ENCODE peak calls at places on chromosomes 1 and 21, in six cellular contexts. C is substantia nigra, K is PC-3, P is HS-5, O is heart right ventricle, Q is NCI-H1436. R is an unnamed sample.

GRCh38 chr21:38903578-38904193 is 98.0 kb downstream of the ETS2 start:
- DNase-seq in P (no peak), C (no peak), Q (no peak), K (no peak), O (no peak), R (peak)

GRCh38 chr1:228405979-228406265 is 713 bp downstream of the TRIM11 start:
- DNase-seq in O (no peak), K (no peak), Q (no peak), P (no peak), C (no peak), R (no peak)

GRCh38 chr1:56576880-56577858 is 2.2 kb downstream of the PLPP3 start:
- DNase-seq in O (no peak), P (peak), Q (no peak), K (peak), C (no peak), R (no peak)

GRCh38 chr1:157377216-157377821 is 175.0 kb downstream of the FCRL5 start:
- DNase-seq in Q (peak), O (no peak), C (no peak), P (no peak), K (peak), R (no peak)

GRCh38 chr1:150484861-150485260 is 2.4 kb upstream of the TARS2 start:
- DNase-seq in P (no peak), K (peak), O (no peak), Q (no peak), C (no peak), R (no peak)

GRCh38 chr1:19869929-19870328 is 12.3 kb upstream of the OTUD3 start:
- DNase-seq in K (peak), C (no peak), O (no peak), Q (no peak), P (no peak), R (no peak)

GRCh38 chr1:65264197-65264929 is 45.0 kb upstream of the DNAJC6 start:
- DNase-seq in O (no peak), K (no peak), C (peak), Q (peak), P (no peak), R (no peak)

GRCh38 chr1:43058545-43059360 is 100.1 kb upstream of the SLC2A1 start:
- DNase-seq in P (peak), O (no peak), C (no peak), Q (no peak), K (peak), R (no peak)

GRCh38 chr21:44732956-44733355 is 21.6 kb upstream of the TSPEAR start:
- DNase-seq in K (peak), O (no peak), P (no peak), Q (no peak), C (no peak), R (no peak)

GRCh38 chr1:96730574-96731298 is 9.2 kb downstream of the PTBP2 start:
- DNase-seq in Q (no peak), O (no peak), C (no peak), P (no peak), K (no peak), R (no peak)

GRCh38 chr1:231618588-231619256 is 7.9 kb upstream of the DISC1 start:
- DNase-seq in P (no peak), Q (no peak), K (no peak), C (no peak), O (no peak), R (no peak)

GRCh38 chr21:29490016-29490415 is 191.3 kb downstream of the BACH1 start:
- DNase-seq in C (no peak), P (no peak), K (no peak), Q (no peak), O (no peak), R (no peak)

R was measured in epithelial cell of prostate.